ENCODE peak calls at places on chromosomes 3 and 15, in five cellular contexts. G, B, F, R and W are unnamed samples.

GRCh38 chr3:125119752-125120369 is 64.1 kb upstream of the HEG1 start:
- DNase-seq in R (no peak), G (no peak), B (no peak), F (no peak), W (no peak)

GRCh38 chr3:194342861-194343560 is 8.1 kb downstream of the CPN2 start:
- DNase-seq in F (no peak), B (no peak), R (no peak), G (no peak), W (no peak)

GRCh38 chr15:52392008-52392687 is 96.5 kb upstream of the MYO5C start:
- DNase-seq in G (no peak), F (no peak), B (no peak), R (no peak), W (no peak)

GRCh38 chr15:85500729-85501128 is 120.3 kb downstream of the AKAP13 start:
- DNase-seq in F (no peak), R (no peak), B (no peak), G (no peak), W (no peak)

GRCh38 chr3:192060160-192060783 is 599.3 kb downstream of the PYDC2 start:
- DNase-seq in R (no peak), G (no peak), B (no peak), F (peak), W (no peak)

GRCh38 chr3:5095879-5096278 is 26.2 kb upstream of the ARL8B start:
- DNase-seq in F (no peak), G (no peak), B (no peak), R (no peak), W (no peak)

GRCh38 chr15:66154581-66154980 is 99.0 kb downstream of the MEGF11 start:
- DNase-seq in F (no peak), R (no peak), B (no peak), G (no peak), W (no peak)

GRCh38 chr3:185405664-185406063 is 42.7 kb downstream of the MAP3K13 start:
- DNase-seq in G (no peak), B (no peak), F (no peak), R (no peak), W (no peak)

GRCh38 chr3:15205482-15205933 is 538 bp upstream of the CAPN7 start:
- DNase-seq in R (no peak), F (no peak), G (no peak), B (no peak), W (no peak)

GRCh38 chr3:119239421-119239820 is 1.3 kb downstream of the B4GALT4 start:
- DNase-seq in R (no peak), G (no peak), F (no peak), B (no peak), W (no peak)

GRCh38 chr3:13951184-13951583 is 71.3 kb upstream of the WNT7A start:
- DNase-seq in R (no peak), F (no peak), B (no peak), G (no peak), W (no peak)

GRCh38 chr3:115512565-115513410 is 110.5 kb upstream of the GAP43 start:
- DNase-seq in G (no peak), R (peak), F (no peak), B (peak), W (no peak)

GRCh38 chr15:94052711-94053110 is 178.7 kb upstream of the MCTP2 start:
- DNase-seq in B (no peak), R (no peak), F (no peak), G (no peak), W (no peak)

GRCh38 chr15:90456236-90456635 is 68.2 kb downstream of the IQGAP1 start:
- DNase-seq in R (no peak), B (no peak), F (no peak), G (no peak), W (no peak)

GRCh38 chr3:11944052-11944673 is 60.0 kb upstream of the SYN2 start:
- DNase-seq in B (no peak), R (no peak), G (no peak), F (peak), W (no peak)

GRCh38 chr3:105402287-105402801 is 35.6 kb downstream of the ALCAM start:
- DNase-seq in G (no peak), B (no peak), R (peak), F (no peak), W (peak)

GRCh38 chr3:159266779-159267178 is 464.9 kb downstream of the MFSD1 start:
- DNase-seq in R (no peak), B (no peak), G (no peak), F (peak), W (no peak)

GRCh38 chr3:52983336-52983807 is 62.5 kb downstream of the SFMBT1 start:
- DNase-seq in F (peak), R (no peak), G (no peak), B (no peak), W (no peak)

GRCh38 chr3:179168933-179169332 is 20.8 kb downstream of the PIK3CA start:
- DNase-seq in R (no peak), G (no peak), B (no peak), F (no peak), W (no peak)

GRCh38 chr3:183340222-183340621 is 87.2 kb downstream of the B3GNT5 start:
- DNase-seq in R (no peak), F (no peak), G (no peak), B (no peak), W (no peak)

GRCh38 chr3:111244760-111245159 is 173.1 kb downstream of the NECTIN3 start:
- DNase-seq in F (no peak), G (no peak), B (no peak), R (no peak), W (no peak)

GRCh38 chr15:77629070-77630030 is 3.4 kb downstream of the LINGO1 start:
- DNase-seq in B (no peak), R (no peak), G (no peak), F (no peak), W (no peak)

GRCh38 chr3:29582310-29582709 is 301.4 kb downstream of the RBMS3 start:
- DNase-seq in F (no peak), G (no peak), R (no peak), B (no peak), W (no peak)

GRCh38 chr3:53493997-53494791 is at the start of gene CACNA1D:
- DNase-seq in R (no peak), G (no peak), B (peak), F (peak), W (no peak)

GRCh38 chr3:110459021-110459420 is 612.6 kb upstream of the NECTIN3 start:
- DNase-seq in B (no peak), G (no peak), R (no peak), F (no peak), W (no peak)